ENCODE peak calls at places on chromosomes 2 and 18, in seven cellular contexts. B, H, X, Y, S, R and I are unnamed samples.

GRCh38 chr2:215722125-215722524 is 286.3 kb upstream of the FN1 start:
- DNase-seq in Y (no peak), X (no peak), H (no peak), S (no peak), R (no peak), B (no peak), I (no peak)

GRCh38 chr2:223613017-223613950 is 11.1 kb upstream of the SCG2 start:
- DNase-seq in B (peak; percentile 99), R (peak; percentile 84), S (peak; percentile 84), H (no peak), Y (peak; percentile 99), X (peak; percentile 70), I (peak; percentile 52)

GRCh38 chr18:26134110-26134509 is 441 bp downstream of the PSMA8 start:
- DNase-seq in Y (no peak), H (peak; percentile 2), S (no peak), B (no peak), X (no peak), R (no peak), I (no peak)

GRCh38 chr2:121613774-121614173 is 35.5 kb downstream of the CLASP1 start:
- DNase-seq in S (no peak), X (no peak), H (no peak), R (no peak), Y (no peak), B (no peak), I (no peak)

GRCh38 chr2:86274265-86274917 is 63.0 kb downstream of the REEP1 start:
- DNase-seq in X (no peak), Y (peak; percentile 76), R (no peak), S (no peak), B (peak; percentile 93), H (no peak), I (no peak)

GRCh38 chr2:88574445-88574844 is 52.8 kb downstream of the EIF2AK3 start:
- DNase-seq in R (no peak), H (no peak), B (no peak), Y (no peak), S (no peak), X (no peak), I (no peak)

GRCh38 chr2:203775684-203776083 is 69.2 kb downstream of the CD28 start:
- DNase-seq in R (no peak), H (no peak), B (no peak), X (no peak), S (no peak), Y (no peak), I (no peak)

GRCh38 chr2:63719052-63719451 is 122.6 kb upstream of the UGP2 start:
- DNase-seq in R (peak; percentile 83), X (no peak), H (no peak), B (no peak), Y (no peak), S (no peak), I (peak; percentile 39)

GRCh38 chr2:181077128-181077709 is 96.8 kb downstream of the UBE2E3 start:
- DNase-seq in S (no peak), Y (peak; percentile 54), X (no peak), B (peak; percentile 62), H (no peak), R (peak; percentile 79), I (peak; percentile 83)